ENCODE peak calls at places on chromosome 7, in eight cellular contexts. M is cardiac muscle cell, J is lung, Q is A549, O is cardiac fibroblast, X is thoracic aorta, W is HFF-Myc, S is adrenal gland. P is an unnamed sample.

GRCh38 chr7:68729361-68729760 is 868.9 kb upstream of the AUTS2 start:
- DNase-seq in O (no peak), X (no peak), W (no peak), M (peak), S (no peak), Q (no peak), J (no peak), P (no peak)

GRCh38 chr7:117572826-117573620 is 93.2 kb downstream of the CFTR start:
- DNase-seq in J (no peak), S (no peak), M (no peak), W (no peak), X (no peak), Q (no peak), O (no peak), P (no peak)

GRCh38 chr7:94580601-94581000 is 71.0 kb downstream of the CASD1 start:
- DNase-seq in J (peak), S (no peak), Q (peak), O (peak), X (no peak), W (no peak), M (no peak), P (peak)

GRCh38 chr7:131076032-131076431 is 251.6 kb upstream of the MKLN1 start:
- DNase-seq in W (no peak), S (no peak), M (no peak), O (peak), J (no peak), X (no peak), Q (no peak), P (peak)

GRCh38 chr7:115101199-115101598 is 179.3 kb downstream of the MDFIC start:
- DNase-seq in M (no peak), O (no peak), J (no peak), W (no peak), S (no peak), X (no peak), Q (no peak), P (no peak)

GRCh38 chr7:39415091-39415820 is 150.9 kb upstream of the YAE1 start:
- DNase-seq in J (no peak), O (no peak), M (no peak), X (no peak), W (no peak), Q (no peak), S (no peak), P (no peak)

GRCh38 chr7:159144756-159145543 is at the start of gene VIPR2:
- DNase-seq in J (no peak), X (no peak), S (no peak), Q (no peak), W (no peak), M (no peak), O (no peak), P (no peak)

GRCh38 chr7:30992414-30992813 is 28.7 kb downstream of the GHRHR start:
- DNase-seq in X (no peak), W (no peak), S (no peak), O (no peak), M (no peak), J (no peak), Q (no peak), P (no peak)

GRCh38 chr7:5064391-5065106 is 18.9 kb downstream of the RBAK start:
- DNase-seq in W (no peak), S (no peak), M (no peak), O (peak), Q (no peak), J (no peak), X (no peak), P (peak)

GRCh38 chr7:92010215-92010614 is 69.6 kb downstream of the AKAP9 start:
- DNase-seq in O (no peak), X (no peak), Q (no peak), W (no peak), S (no peak), M (no peak), J (no peak), P (no peak)

GRCh38 chr7:127409629-127410028 is 17.1 kb upstream of the ZNF800 start:
- DNase-seq in J (no peak), M (peak), W (no peak), O (peak), S (no peak), Q (no peak), X (no peak), P (peak)

GRCh38 chr7:95509199-95509598 is 23.5 kb downstream of the ASB4 start:
- DNase-seq in O (peak), W (peak), S (peak), M (peak), J (no peak), Q (no peak), X (no peak), P (peak)

GRCh38 chr7:72924417-72924747 is 513 bp upstream of the POM121 start:
- DNase-seq in Q (no peak), W (no peak), M (no peak), S (no peak), X (no peak), J (no peak), O (no peak), P (no peak)

GRCh38 chr7:95365151-95365550 is 31.0 kb downstream of the PON3 start:
- DNase-seq in X (no peak), M (no peak), J (no peak), Q (no peak), W (no peak), S (no peak), O (no peak), P (no peak)

GRCh38 chr7:47666164-47666862 is 84.4 kb upstream of the TNS3 start:
- DNase-seq in J (no peak), W (no peak), O (no peak), Q (no peak), M (no peak), S (no peak), X (no peak), P (no peak)

GRCh38 chr7:82044497-82045080 is 274.7 kb upstream of the HGF start:
- DNase-seq in M (peak), O (peak), S (peak), Q (no peak), J (peak), W (no peak), X (no peak), P (peak)

GRCh38 chr7:148492157-148492860 is 98.3 kb upstream of the C7orf33 start:
- DNase-seq in Q (no peak), S (no peak), M (no peak), O (no peak), W (no peak), X (no peak), J (no peak), P (no peak)

GRCh38 chr7:1943933-1944618 is 274.0 kb downstream of the ELFN1 start:
- DNase-seq in W (no peak), J (no peak), O (no peak), Q (no peak), M (no peak), S (no peak), X (no peak), P (no peak)

GRCh38 chr7:115230882-115231508 is 309.1 kb downstream of the MDFIC start:
- DNase-seq in O (peak), Q (peak), S (no peak), W (peak), J (peak), X (no peak), M (peak), P (peak)

GRCh38 chr7:1809070-1809469 is 139.0 kb downstream of the ELFN1 start:
- DNase-seq in O (no peak), W (no peak), M (no peak), J (no peak), S (no peak), X (no peak), Q (no peak), P (no peak)

GRCh38 chr7:2982831-2983230 is 60.8 kb downstream of the CARD11 start:
- DNase-seq in W (no peak), J (no peak), M (no peak), Q (no peak), S (no peak), X (no peak), O (no peak), P (no peak)

GRCh38 chr7:96621932-96622331 is 87.7 kb downstream of the SEM1 start:
- DNase-seq in M (no peak), O (no peak), X (no peak), J (no peak), W (no peak), Q (no peak), S (no peak), P (no peak)

GRCh38 chr7:159113056-159113455 is 31.6 kb downstream of the VIPR2 start:
- DNase-seq in M (no peak), W (no peak), X (no peak), S (no peak), J (no peak), O (no peak), Q (no peak), P (no peak)

GRCh38 chr7:111835066-111835465 is 272.8 kb upstream of the IMMP2L start:
- DNase-seq in Q (no peak), J (no peak), S (no peak), M (no peak), W (peak), O (peak), X (no peak), P (peak)

GRCh38 chr7:149748223-149748874 is 25.0 kb downstream of the ZNF467 start:
- DNase-seq in W (no peak), Q (no peak), S (no peak), J (no peak), O (peak), X (no peak), M (no peak), P (peak)

GRCh38 chr7:95578299-95578855 is 17.9 kb downstream of the PDK4 start:
- DNase-seq in Q (no peak), X (no peak), O (no peak), W (no peak), M (no peak), S (no peak), J (no peak), P (no peak)

GRCh38 chr7:85750454-85750949 is 563.6 kb upstream of the SEMA3D start:
- DNase-seq in Q (no peak), X (no peak), W (peak), S (peak), M (peak), J (no peak), O (peak), P (peak)

GRCh38 chr7:101913876-101914275 is 96.5 kb downstream of the CUX1 start:
- DNase-seq in J (no peak), O (peak), M (no peak), X (no peak), S (no peak), W (no peak), Q (no peak), P (peak)

GRCh38 chr7:132171130-132171576 is 405.1 kb downstream of the PLXNA4 start:
- DNase-seq in Q (no peak), X (no peak), M (no peak), S (no peak), W (no peak), O (peak), J (no peak), P (no peak)

GRCh38 chr7:144786522-144786921 is 49.3 kb downstream of the TPK1 start:
- DNase-seq in W (no peak), S (no peak), X (no peak), M (peak), O (no peak), Q (no peak), J (no peak), P (no peak)

GRCh38 chr7:16915405-16915804 is 33.6 kb upstream of the AGR3 start:
- DNase-seq in W (peak), O (peak), M (no peak), S (no peak), Q (no peak), J (no peak), X (no peak), P (peak)

GRCh38 chr7:85529197-85529596 is 342.3 kb upstream of the SEMA3D start:
- DNase-seq in J (no peak), Q (no peak), O (peak), X (no peak), M (no peak), S (peak), W (peak), P (peak)

GRCh38 chr7:49623943-49624342 is 149.5 kb upstream of the VWC2 start:
- DNase-seq in W (no peak), J (no peak), Q (no peak), M (no peak), O (no peak), X (no peak), S (no peak), P (no peak)

GRCh38 chr7:33986951-33987948 is 81.9 kb downstream of the BMPER start:
- DNase-seq in S (no peak), Q (peak), M (no peak), X (no peak), W (peak), O (peak), J (peak), P (peak)

GRCh38 chr7:2709553-2710165 is 21.7 kb downstream of the AMZ1 start:
- DNase-seq in S (peak), Q (peak), O (peak), W (no peak), X (no peak), M (peak), J (peak), P (peak)

GRCh38 chr7:36032362-36032818 is 120.7 kb upstream of the EEPD1 start:
- DNase-seq in W (no peak), M (no peak), S (no peak), X (no peak), J (no peak), Q (no peak), O (no peak), P (no peak)

GRCh38 chr7:53642361-53642760 is 606.9 kb downstream of the POM121L12 start:
- DNase-seq in X (no peak), M (no peak), W (no peak), O (no peak), S (no peak), Q (no peak), J (no peak), P (no peak)

DNA sequence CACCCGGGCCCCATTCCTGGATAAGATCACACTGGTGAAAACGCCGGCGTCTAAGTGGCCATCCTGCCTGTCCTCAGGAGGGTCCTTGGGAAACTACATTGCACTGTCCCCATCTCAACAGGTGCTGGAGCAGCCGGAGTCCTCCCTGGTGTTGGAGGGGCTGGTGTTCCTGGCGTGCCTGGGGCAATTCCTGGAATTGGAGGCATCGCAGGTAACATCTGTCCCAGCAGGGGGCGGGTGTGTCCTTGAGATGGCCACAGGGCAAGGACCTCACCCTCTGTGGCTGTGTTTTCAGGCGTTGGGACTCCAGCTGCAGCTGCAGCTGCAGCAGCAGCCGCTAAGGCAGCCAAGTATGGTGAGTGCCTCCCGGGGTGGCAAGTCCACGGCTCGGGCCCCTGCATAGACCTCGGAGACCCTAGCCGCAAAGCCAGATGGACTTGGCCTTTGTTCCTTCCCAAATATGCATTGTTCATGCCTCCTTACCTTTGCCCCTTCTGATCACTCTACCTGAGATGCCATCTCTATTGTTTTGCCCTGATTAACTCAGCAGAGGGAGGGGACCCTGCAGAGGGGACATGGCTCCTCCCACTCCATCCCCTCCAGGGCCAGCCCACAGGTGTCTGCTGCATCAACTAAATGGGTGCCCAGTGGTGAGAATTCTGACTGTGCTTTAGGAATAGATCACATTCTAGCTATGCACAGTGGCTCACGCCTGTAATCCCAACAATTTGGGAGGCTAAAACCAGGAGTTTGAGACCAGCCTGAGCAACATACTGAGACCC is 23.8 kb downstream of the ELN start:
- DNase-seq in J (no peak), X (no peak), O (peak), S (no peak), Q (peak), M (peak), W (no peak), P (peak)
- TF ChIP-seq CTCF in J (no peak), X (no peak), O (peak), S (no peak), Q (peak), M (peak), W (peak), P (peak)

GRCh38 chr7:6576024-6576866 is 1.0 kb upstream of the ZDHHC4 start:
- DNase-seq in S (no peak), M (no peak), J (no peak), W (no peak), O (no peak), Q (no peak), X (no peak), P (no peak)
- H3K4me3 ChIP-seq in S (no peak), M (peak), J (no peak), W (peak), O (peak), Q (peak), X (peak), P (peak)

DNA sequence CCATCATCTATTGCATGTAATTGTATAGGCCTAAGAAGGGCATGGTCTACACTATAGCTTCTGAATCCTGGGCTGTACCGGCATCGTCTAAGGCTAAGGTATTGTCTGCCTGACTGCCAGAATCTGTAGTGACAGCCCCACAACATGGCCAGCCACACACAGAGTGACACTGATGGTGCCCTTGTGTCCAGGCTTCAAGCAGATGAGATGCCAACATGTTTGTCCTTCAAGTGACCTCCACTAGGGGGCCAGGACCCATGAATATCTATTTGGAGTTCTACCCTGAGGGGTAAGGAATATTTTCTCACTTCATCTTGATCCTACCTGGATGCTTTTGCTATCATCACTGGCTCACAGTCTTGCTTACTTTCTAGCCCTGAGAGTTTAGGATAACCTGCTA is 1.5 kb downstream of the CYP3A7 start:
- DNase-seq in S (no peak), X (no peak), Q (peak), W (no peak), M (no peak), O (no peak), J (no peak), P (no peak)
- TF ChIP-seq CTCF in S (no peak), X (peak), Q (peak), W (peak), M (peak), O (peak), J (no peak), P (peak)

GRCh38 chr7:134601459-134601858 is 45.2 kb upstream of the BPGM start:
- DNase-seq in J (no peak), Q (no peak), X (no peak), M (no peak), S (no peak), O (no peak), W (no peak), P (no peak)

GRCh38 chr7:134605978-134606923 is 40.4 kb upstream of the BPGM start:
- DNase-seq in X (no peak), Q (peak), S (peak), M (peak), O (peak), J (peak), W (no peak), P (peak)

GRCh38 chr7:134599371-134599770 is 47.3 kb upstream of the BPGM start:
- DNase-seq in M (no peak), Q (no peak), J (no peak), O (no peak), W (no peak), X (no peak), S (no peak), P (no peak)

GRCh38 chr7:134602921-134603394 is 43.7 kb upstream of the BPGM start:
- DNase-seq in J (no peak), X (no peak), Q (no peak), O (peak), W (no peak), S (no peak), M (no peak), P (peak)
- H3K4me3 ChIP-seq in J (no peak), X (peak), Q (no peak), O (no peak), W (no peak), S (no peak), M (no peak), P (no peak)

GRCh38 chr7:22109761-22110160 is 164.1 kb upstream of the CDCA7L start:
- DNase-seq in Q (peak), M (peak), X (no peak), W (peak), S (no peak), J (peak), O (peak), P (peak)
- TF ChIP-seq CTCF in Q (no peak), M (peak), X (no peak), W (peak), S (no peak), J (no peak), O (peak), P (peak)